ENCODE peak calls at places on chromosomes 7 and 10, in five cellular contexts. One of them, this sample, is unnamed. For H3K36me3, the result is how much of the 10 kb centered on the place peaks cover.

GRCh38 chr7:55457801-55458200 is 92.7 kb downstream of the LANCL2 start:
- DNase-seq in trophoblast cell: no peak
- DNase-seq in IMR-90: no peak
- DNase-seq in fibroblast of lung: no peak
- DNase-seq in GM23338: no peak
- DNase-seq in this sample: no peak

GRCh38 chr7:134331393-134331792 is 14.7 kb upstream of the SLC35B4 start:
- DNase-seq in trophoblast cell: no peak
- DNase-seq in IMR-90: no peak
- DNase-seq in fibroblast of lung: no peak
- DNase-seq in GM23338: no peak
- DNase-seq in this sample: no peak

GRCh38 chr10:124984376-124984775 is 42.5 kb downstream of the ZRANB1 start:
- DNase-seq in trophoblast cell: no peak
- DNase-seq in IMR-90: no peak
- DNase-seq in fibroblast of lung: no peak
- DNase-seq in GM23338: no peak
- DNase-seq in this sample: no peak

GRCh38 chr7:156020566-156020965 is 208.3 kb upstream of the SHH start:
- DNase-seq in trophoblast cell: no peak
- DNase-seq in IMR-90: no peak
- DNase-seq in fibroblast of lung: no peak
- DNase-seq in GM23338: no peak
- DNase-seq in this sample: no peak

GRCh38 chr7:127997226-127997922 is 33.9 kb downstream of the LRRC4 start:
- DNase-seq in trophoblast cell: no peak
- DNase-seq in IMR-90: peak
- DNase-seq in fibroblast of lung: peak
- DNase-seq in GM23338: peak
- DNase-seq in this sample: no peak

GRCh38 chr7:42096681-42097637 is 140.1 kb downstream of the GLI3 start:
- DNase-seq in trophoblast cell: no peak
- DNase-seq in IMR-90: peak
- DNase-seq in fibroblast of lung: peak
- DNase-seq in GM23338: no peak
- DNase-seq in this sample: peak

GRCh38 chr10:76643465-76643864 is 994.1 kb downstream of the KCNMA1 start:
- DNase-seq in trophoblast cell: no peak
- DNase-seq in IMR-90: no peak
- DNase-seq in fibroblast of lung: no peak
- DNase-seq in GM23338: no peak
- DNase-seq in this sample: no peak

GRCh38 chr7:158516524-158516923 is 71.1 kb downstream of the PTPRN2 start:
- DNase-seq in trophoblast cell: no peak
- DNase-seq in IMR-90: no peak
- DNase-seq in fibroblast of lung: no peak
- DNase-seq in GM23338: no peak
- DNase-seq in this sample: no peak

GRCh38 chr10:72255977-72256729 is 17.6 kb upstream of the DDIT4 start:
- DNase-seq in trophoblast cell: no peak
- DNase-seq in IMR-90: no peak
- DNase-seq in fibroblast of lung: no peak
- DNase-seq in GM23338: no peak
- DNase-seq in this sample: no peak

GRCh38 chr10:72254891-72255568 is 18.7 kb upstream of the DDIT4 start:
- DNase-seq in trophoblast cell: no peak
- DNase-seq in IMR-90: peak
- DNase-seq in fibroblast of lung: peak
- DNase-seq in GM23338: peak
- DNase-seq in this sample: peak

GRCh38 chr10:72258617-72259016 is 15.1 kb upstream of the DDIT4 start:
- DNase-seq in trophoblast cell: no peak
- DNase-seq in IMR-90: no peak
- DNase-seq in fibroblast of lung: no peak
- DNase-seq in GM23338: peak
- DNase-seq in this sample: no peak

GRCh38 chr10:72259491-72260214 is 14.1 kb upstream of the DDIT4 start:
- DNase-seq in trophoblast cell: no peak
- DNase-seq in IMR-90: peak
- DNase-seq in fibroblast of lung: peak
- DNase-seq in GM23338: peak
- DNase-seq in this sample: no peak

DNA sequence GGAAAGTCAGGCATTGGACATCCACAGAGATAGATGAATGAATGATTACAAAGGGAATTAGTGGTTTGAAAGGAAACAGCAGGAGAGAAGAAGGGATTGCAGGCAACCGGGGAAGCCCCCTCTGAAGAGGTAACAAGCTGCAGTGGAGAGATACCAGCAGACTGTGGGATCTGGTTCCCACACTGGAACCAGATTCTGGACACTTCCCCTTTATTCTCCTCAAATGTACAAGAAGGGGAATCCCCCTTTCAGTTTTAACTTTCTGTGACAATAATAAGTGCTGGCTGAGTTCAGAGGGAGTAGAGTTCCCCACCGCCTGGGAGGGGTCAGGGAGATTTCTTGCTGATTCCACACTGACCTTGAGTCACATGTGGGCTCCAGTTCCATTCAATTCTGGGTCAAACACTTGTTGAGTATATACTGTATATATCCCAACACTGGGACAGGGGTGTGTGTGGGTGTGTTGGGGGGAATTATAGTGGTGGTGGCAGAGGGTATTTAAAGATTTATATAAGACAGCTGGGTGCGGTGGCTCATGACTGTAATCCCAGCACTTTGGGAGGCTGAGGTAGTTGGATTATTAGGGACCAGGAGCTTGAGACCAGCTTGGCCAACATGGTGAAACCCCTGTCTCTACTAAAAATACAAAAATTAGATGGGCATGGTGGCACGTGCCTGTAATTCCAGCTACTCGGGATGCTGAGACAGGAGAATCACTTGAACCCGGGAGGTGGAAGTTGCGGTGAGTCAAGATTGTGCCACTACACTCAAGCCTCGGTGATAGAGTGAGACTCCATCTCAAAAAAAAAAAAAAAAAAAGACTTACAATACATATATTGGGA is 16.5 kb upstream of the DDIT4 start:
- DNase-seq in trophoblast cell: peak
- DNase-seq in IMR-90: no peak
- DNase-seq in fibroblast of lung: no peak
- DNase-seq in GM23338: no peak
- DNase-seq in this sample: no peak
- H2AFZ ChIP-seq in trophoblast cell: no peak
- H2AFZ ChIP-seq in IMR-90: no peak
- H2AFZ ChIP-seq in fibroblast of lung: no peak
- H2AFZ ChIP-seq in GM23338: peak
- H2AFZ ChIP-seq in this sample: no peak

DNA sequence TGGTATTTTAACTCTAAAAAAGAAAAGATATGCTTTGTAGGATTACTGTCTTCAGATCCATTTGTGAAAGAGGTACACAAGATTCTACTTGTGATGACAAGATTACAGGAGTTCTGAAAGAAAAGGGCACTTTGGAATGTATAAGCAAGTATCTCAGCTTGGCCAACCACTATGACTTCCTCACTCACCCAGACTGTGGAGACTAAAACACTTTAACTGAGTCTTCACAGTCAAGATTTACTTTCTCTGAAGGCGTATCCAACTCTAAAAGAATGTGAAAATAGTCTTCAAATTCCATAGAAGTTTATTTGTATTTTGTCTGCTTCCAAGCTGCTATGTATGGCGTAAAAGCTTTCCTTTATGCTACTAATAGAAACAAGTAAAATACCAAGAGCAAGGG is 76.1 kb upstream of the SRRM3 start:
- DNase-seq in trophoblast cell: no peak
- DNase-seq in IMR-90: peak
- DNase-seq in fibroblast of lung: no peak
- DNase-seq in GM23338: no peak
- DNase-seq in this sample: no peak
- H3K36me3 ChIP-seq in trophoblast cell: under half
- H3K36me3 ChIP-seq in IMR-90: under half
- H3K36me3 ChIP-seq in fibroblast of lung: under half
- H3K36me3 ChIP-seq in GM23338: under half
- H3K36me3 ChIP-seq in this sample: under half

GRCh38 chr10:1573981-1574380 is 163.3 kb downstream of the ADARB2 start:
- DNase-seq in trophoblast cell: no peak
- DNase-seq in IMR-90: no peak
- DNase-seq in fibroblast of lung: no peak
- DNase-seq in GM23338: no peak
- DNase-seq in this sample: no peak

GRCh38 chr10:1571587-1572237 is 165.6 kb downstream of the ADARB2 start:
- DNase-seq in trophoblast cell: no peak
- DNase-seq in IMR-90: no peak
- DNase-seq in fibroblast of lung: no peak
- DNase-seq in GM23338: no peak
- DNase-seq in this sample: peak

GRCh38 chr10:1574719-1575118 is 162.6 kb downstream of the ADARB2 start:
- DNase-seq in trophoblast cell: no peak
- DNase-seq in IMR-90: no peak
- DNase-seq in fibroblast of lung: no peak
- DNase-seq in GM23338: no peak
- DNase-seq in this sample: no peak

GRCh38 chr10:1572519-1573333 is 164.6 kb downstream of the ADARB2 start:
- DNase-seq in trophoblast cell: no peak
- DNase-seq in IMR-90: no peak
- DNase-seq in fibroblast of lung: no peak
- DNase-seq in GM23338: no peak
- DNase-seq in this sample: no peak

GRCh38 chr10:1573334-1573969 is 163.9 kb downstream of the ADARB2 start:
- DNase-seq in trophoblast cell: no peak
- DNase-seq in IMR-90: no peak
- DNase-seq in fibroblast of lung: no peak
- DNase-seq in GM23338: no peak
- DNase-seq in this sample: no peak
- H2AFZ ChIP-seq in trophoblast cell: no peak
- H2AFZ ChIP-seq in IMR-90: no peak
- H2AFZ ChIP-seq in fibroblast of lung: no peak
- H2AFZ ChIP-seq in GM23338: no peak
- H2AFZ ChIP-seq in this sample: no peak

DNA sequence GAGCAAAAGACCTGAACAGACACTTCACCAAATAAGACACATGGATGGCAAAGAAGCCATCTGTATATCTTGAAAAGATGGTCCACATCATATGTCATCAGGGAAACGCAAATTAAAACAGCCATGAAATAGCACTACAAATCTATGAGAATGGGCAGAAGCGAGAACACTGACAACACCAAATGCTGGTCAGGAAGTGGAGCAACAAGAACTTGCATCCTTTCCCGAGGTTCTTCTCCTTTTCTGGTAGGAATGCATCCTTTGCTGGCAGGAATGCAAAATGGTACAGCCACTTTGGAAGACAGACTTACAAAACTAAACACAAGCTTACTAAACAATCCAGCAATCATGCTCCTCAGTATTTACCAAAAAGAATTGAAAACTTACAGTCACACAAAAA is 60.0 kb downstream of the PIK3AP1 start:
- DNase-seq in trophoblast cell: peak
- DNase-seq in IMR-90: no peak
- DNase-seq in fibroblast of lung: no peak
- DNase-seq in GM23338: no peak
- DNase-seq in this sample: no peak
- H3K36me3 ChIP-seq in trophoblast cell: under half
- H3K36me3 ChIP-seq in IMR-90: under half
- H3K36me3 ChIP-seq in fibroblast of lung: under half
- H3K36me3 ChIP-seq in GM23338: under half
- H3K36me3 ChIP-seq in this sample: under half

GRCh38 chr10:74121368-74121767 is 29.3 kb downstream of the AP3M1 start:
- DNase-seq in trophoblast cell: peak
- DNase-seq in IMR-90: no peak
- DNase-seq in fibroblast of lung: peak
- DNase-seq in GM23338: no peak
- DNase-seq in this sample: no peak
- H2AFZ ChIP-seq in trophoblast cell: no peak
- H2AFZ ChIP-seq in IMR-90: no peak
- H2AFZ ChIP-seq in fibroblast of lung: no peak
- H2AFZ ChIP-seq in GM23338: no peak
- H2AFZ ChIP-seq in this sample: no peak

GRCh38 chr7:140042386-140042670 is 20.4 kb downstream of the PARP12 start:
- DNase-seq in trophoblast cell: no peak
- DNase-seq in IMR-90: no peak
- DNase-seq in fibroblast of lung: no peak
- DNase-seq in GM23338: no peak
- DNase-seq in this sample: no peak
- H3K36me3 ChIP-seq in trophoblast cell: under half
- H3K36me3 ChIP-seq in IMR-90: under half
- H3K36me3 ChIP-seq in fibroblast of lung: under half
- H3K36me3 ChIP-seq in GM23338: under half
- H3K36me3 ChIP-seq in this sample: under half

DNA sequence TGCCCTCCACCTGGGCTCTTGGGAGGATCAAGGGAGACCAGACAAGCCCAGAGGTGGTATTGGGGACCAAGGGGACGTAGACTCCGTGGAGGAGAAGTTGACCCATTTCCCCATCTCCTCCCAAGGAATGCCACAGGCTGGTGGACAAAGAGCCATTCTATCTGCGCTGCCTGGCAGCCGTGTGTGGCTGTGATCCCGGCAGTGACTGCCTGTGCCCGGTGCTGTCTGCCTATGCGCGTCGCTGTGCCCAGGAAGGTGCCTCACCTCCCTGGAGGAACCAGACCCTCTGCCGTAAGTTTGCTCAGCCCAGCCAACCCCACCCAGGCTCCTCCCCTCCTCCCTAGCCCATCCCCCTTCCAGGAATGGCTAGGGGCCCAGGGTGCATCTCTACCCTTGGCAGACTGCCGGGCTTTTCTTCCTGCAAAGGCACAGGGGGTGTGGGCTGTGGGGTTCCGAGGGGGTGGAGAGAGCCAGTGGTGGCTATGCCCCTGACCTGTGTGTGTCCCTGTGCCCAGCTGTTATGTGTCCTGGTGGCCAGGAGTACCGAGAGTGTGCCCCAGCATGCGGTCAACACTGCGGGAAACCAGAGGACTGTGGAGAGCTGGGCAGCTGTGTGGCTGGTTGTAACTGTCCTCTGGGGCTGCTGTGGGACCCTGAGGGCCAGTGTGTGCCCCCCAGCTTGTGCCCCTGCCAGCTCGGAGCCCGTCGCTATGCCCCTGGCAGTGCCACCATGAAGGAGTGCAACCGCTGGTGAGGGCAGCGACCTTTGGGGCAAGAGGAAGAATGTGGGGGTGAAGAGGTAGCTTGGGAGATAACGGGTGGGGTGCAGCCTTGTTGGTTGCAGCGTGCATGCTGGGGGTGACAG is 10.2 kb upstream of the ZNF467 start:
- DNase-seq in trophoblast cell: no peak
- DNase-seq in IMR-90: no peak
- DNase-seq in fibroblast of lung: no peak
- DNase-seq in GM23338: no peak
- DNase-seq in this sample: no peak
- H2AFZ ChIP-seq in trophoblast cell: no peak
- H2AFZ ChIP-seq in IMR-90: no peak
- H2AFZ ChIP-seq in fibroblast of lung: no peak
- H2AFZ ChIP-seq in GM23338: peak
- H2AFZ ChIP-seq in this sample: no peak